ENCODE peak calls at places on chromosomes 6 and 20, in four cellular contexts. Y is WTC11, R is HepG2, B is K562. W is an unnamed sample.

GRCh38 chr6:108549741-108550140 is 11.0 kb upstream of the FOXO3 start:
- DNase-seq in B (no peak), Y (no peak), R (no peak), W (no peak)

GRCh38 chr6:84764332-84765049 is at the start of gene TBX18:
- DNase-seq in Y (peak; percentile 97), B (peak; percentile 95), R (peak; percentile 35), W (peak; percentile 85)

GRCh38 chr20:31573555-31574295 is 31.4 kb upstream of the ID1 start:
- DNase-seq in Y (no peak), B (no peak), R (peak; percentile 82), W (no peak)

GRCh38 chr6:132401120-132401940 is at the start of gene MOXD1:
- DNase-seq in B (peak; percentile 25), Y (peak; percentile 72), R (no peak), W (peak; percentile 65)

GRCh38 chr6:54846243-54846856 is at the start of gene FAM83B:
- DNase-seq in Y (peak; percentile 82), R (no peak), B (no peak), W (no peak)

GRCh38 chr6:79762370-79762769 is 131.2 kb downstream of the SH3BGRL2 start:
- DNase-seq in B (no peak), Y (no peak), R (no peak), W (no peak)

GRCh38 chr20:18094191-18094590 is 36.5 kb upstream of the OVOL2 start:
- DNase-seq in R (no peak), B (no peak), Y (no peak), W (no peak)

GRCh38 chr6:42095776-42096541 is 45.6 kb downstream of the TAF8 start:
- DNase-seq in Y (peak; percentile 42), B (no peak), R (peak; percentile 74), W (no peak)

GRCh38 chr20:58086763-58087566 is 141.5 kb downstream of the ANKRD60 start:
- DNase-seq in R (peak; percentile 51), B (peak; percentile 54), Y (peak; percentile 72), W (peak; percentile 76)

GRCh38 chr6:166106076-166106686 is 61.5 kb downstream of the TBXT start:
- DNase-seq in Y (peak; percentile 85), B (peak; percentile 56), R (peak; percentile 50), W (peak; percentile 62)

GRCh38 chr20:42549496-42549895 is 640.2 kb downstream of the PTPRT start:
- DNase-seq in Y (no peak), B (no peak), R (no peak), W (no peak)

GRCh38 chr6:116371384-116372209 is 850 bp downstream of the DSE start:
- DNase-seq in R (no peak), B (no peak), Y (peak; percentile 84), W (peak; percentile 83)

GRCh38 chr20:38242848-38243449 is 17.6 kb downstream of the KIAA1755 start:
- DNase-seq in B (peak; percentile 47), Y (peak; percentile 55), R (peak; percentile 31), W (peak; percentile 47)

GRCh38 chr6:90890681-90891337 is 303.9 kb upstream of the MAP3K7 start:
- DNase-seq in Y (no peak), B (no peak), R (no peak), W (no peak)

GRCh38 chr20:46622125-46622524 is 29.1 kb downstream of the SLC13A3 start:
- DNase-seq in B (no peak), R (no peak), Y (no peak), W (no peak)

GRCh38 chr6:7463785-7464184 is 74.2 kb downstream of the RIOK1 start:
- DNase-seq in Y (no peak), R (peak; percentile 81), B (no peak), W (no peak)

GRCh38 chr20:58071991-58072390 is 156.5 kb downstream of the ANKRD60 start:
- DNase-seq in R (no peak), Y (no peak), B (no peak), W (no peak)

GRCh38 chr20:63625771-63626423 is 1.0 kb downstream of the GMEB2 start:
- DNase-seq in R (peak; percentile 57), B (peak; percentile 42), Y (no peak), W (peak; percentile 67)

GRCh38 chr6:6972456-6972855 is 135.3 kb upstream of the RREB1 start:
- DNase-seq in R (no peak), Y (no peak), B (peak; percentile 73), W (no peak)

GRCh38 chr6:140001005-140001404 is 626.6 kb upstream of the CITED2 start:
- DNase-seq in B (no peak), R (no peak), Y (no peak), W (peak; percentile 55)

GRCh38 chr6:15017251-15017650 is 228.6 kb upstream of the JARID2 start:
- DNase-seq in R (no peak), B (peak; percentile 81), Y (peak; percentile 76), W (no peak)

GRCh38 chr6:155256122-155256795 is 7.6 kb upstream of the CLDN20 start:
- DNase-seq in Y (no peak), R (no peak), B (no peak), W (no peak)

GRCh38 chr6:48098923-48099322 is 12.1 kb downstream of the PTCHD4 start:
- DNase-seq in R (no peak), Y (no peak), B (no peak), W (no peak)

GRCh38 chr20:53999077-53999476 is 71.3 kb downstream of the BCAS1 start:
- DNase-seq in B (no peak), R (no peak), Y (no peak), W (no peak)

GRCh38 chr20:53883098-53883762 is 187.2 kb downstream of the BCAS1 start:
- DNase-seq in B (no peak), R (no peak), Y (no peak), W (no peak)

GRCh38 chr20:5657190-5657872 is 92.9 kb upstream of the SHLD1 start:
- DNase-seq in R (peak; percentile 70), B (no peak), Y (no peak), W (peak; percentile 38)

GRCh38 chr6:148142821-148143220 is 199.8 kb upstream of the SASH1 start:
- DNase-seq in B (no peak), R (no peak), Y (no peak), W (no peak)

GRCh38 chr6:37069639-37070038 is 64.2 kb downstream of the FGD2 start:
- DNase-seq in R (no peak), Y (no peak), B (no peak), W (no peak)

GRCh38 chr6:37077459-37078296 is 72.2 kb downstream of the FGD2 start:
- DNase-seq in B (no peak), Y (peak; percentile 72), R (no peak), W (peak; percentile 94)

GRCh38 chr6:37068523-37069270 is 63.2 kb downstream of the FGD2 start:
- DNase-seq in Y (no peak), B (no peak), R (no peak), W (no peak)

GRCh38 chr6:37074053-37074827 is 68.8 kb downstream of the FGD2 start:
- DNase-seq in Y (no peak), B (peak; percentile 30), R (no peak), W (no peak)

DNA sequence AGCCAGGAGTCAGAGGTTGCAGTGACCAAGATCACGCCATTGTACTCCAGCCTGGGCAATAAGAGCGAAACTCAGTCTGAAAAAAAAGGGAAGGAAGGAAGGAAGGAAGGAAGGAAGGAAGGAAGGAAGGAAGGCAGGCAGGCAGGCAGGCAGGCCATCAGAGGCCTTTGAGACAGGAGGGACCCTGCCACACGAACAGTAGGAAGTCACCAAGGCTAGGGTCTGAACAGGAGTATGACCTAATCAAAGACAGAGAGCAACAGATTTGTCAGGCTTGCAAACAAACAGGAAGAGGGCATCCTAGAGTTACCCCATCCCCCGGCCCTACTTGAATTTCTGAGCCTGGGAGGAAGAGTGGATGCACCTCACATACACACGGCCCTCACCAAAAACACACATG is 67.1 kb downstream of the FGD2 start:
- DNase-seq in Y (no peak), R (no peak), B (peak; percentile 24), W (no peak)
- TF ChIP-seq FOXJ3 in Y (no peak), R (no peak), B (no peak), W (no peak)

GRCh38 chr20:3164043-3164762 is 4.5 kb upstream of the FASTKD5 start:
- DNase-seq in B (no peak), R (no peak), Y (no peak), W (no peak)

GRCh38 chr20:3165473-3166337 is 6.0 kb upstream of the FASTKD5 start:
- DNase-seq in Y (no peak), R (no peak), B (no peak), W (no peak)

GRCh38 chr20:3166338-3166912 is 6.8 kb upstream of the FASTKD5 start:
- DNase-seq in R (no peak), B (no peak), Y (no peak), W (peak; percentile 26)

GRCh38 chr20:3163099-3164042 is 3.7 kb upstream of the FASTKD5 start:
- DNase-seq in Y (no peak), R (no peak), B (no peak), W (peak; percentile 20)

GRCh38 chr20:3164763-3165410 is 5.2 kb upstream of the FASTKD5 start:
- DNase-seq in R (no peak), Y (no peak), B (no peak), W (no peak)
- TF ChIP-seq FOXJ3 in R (no peak), Y (no peak), B (no peak), W (no peak)

GRCh38 chr20:61695741-61696140 is 369.9 kb downstream of the TAF4 start:
- DNase-seq in B (no peak), R (no peak), Y (no peak), W (no peak)

GRCh38 chr20:61696181-61696735 is 369.4 kb downstream of the TAF4 start:
- DNase-seq in R (no peak), B (no peak), Y (no peak), W (no peak)

GRCh38 chr20:61698598-61698960 is 367.1 kb downstream of the TAF4 start:
- DNase-seq in Y (no peak), R (no peak), B (no peak), W (no peak)

GRCh38 chr20:61699184-61700066 is 366.3 kb downstream of the TAF4 start:
- DNase-seq in Y (no peak), B (no peak), R (no peak), W (peak; percentile 52)

DNA sequence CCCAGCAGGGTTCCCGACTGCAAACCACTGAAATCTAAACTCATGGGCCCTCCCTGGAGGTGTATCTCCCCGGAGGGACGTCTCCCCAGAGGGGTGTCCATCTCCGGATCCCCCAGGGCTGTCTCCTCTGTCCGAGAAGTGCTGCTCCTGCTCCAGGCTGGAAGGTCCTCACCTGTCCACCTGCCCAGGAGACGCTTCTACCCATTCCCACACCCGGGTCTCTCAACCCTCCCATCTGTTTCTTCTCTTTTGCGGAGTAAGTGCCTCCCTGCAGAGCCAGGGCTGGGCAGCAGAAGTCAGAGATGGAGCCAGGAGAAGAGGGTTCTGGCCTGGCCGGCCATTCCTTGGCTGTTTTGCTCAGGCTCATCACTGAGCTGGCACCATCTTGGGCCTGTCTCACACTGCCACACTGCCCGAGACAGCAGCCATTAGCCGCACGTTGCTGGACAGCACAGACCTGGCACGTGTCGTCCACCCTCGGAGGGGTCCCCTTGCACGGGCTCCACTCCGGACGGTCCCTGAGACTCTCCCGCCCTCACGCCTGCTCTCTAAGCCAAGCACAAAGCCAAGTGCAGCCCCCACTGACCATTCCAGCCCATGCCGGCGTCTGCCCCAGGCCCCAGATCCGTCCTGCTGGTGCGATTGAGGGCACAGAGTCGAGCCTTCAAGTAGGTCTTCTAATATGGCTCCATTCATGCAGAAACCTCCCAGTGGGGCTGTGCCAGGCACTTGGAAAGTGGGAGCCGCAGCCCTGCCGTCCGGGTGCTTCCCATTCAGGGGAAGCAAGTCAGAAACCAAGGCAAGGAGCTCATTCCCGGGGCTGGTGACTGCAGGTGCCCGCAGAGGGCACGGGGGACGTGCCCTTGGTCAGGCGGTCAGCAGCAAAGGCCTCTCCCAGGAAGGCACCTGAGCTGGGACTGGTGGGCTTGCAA is 367.7 kb downstream of the TAF4 start:
- DNase-seq in R (no peak), B (no peak), Y (no peak), W (no peak)
- TF ChIP-seq FOXJ3 in R (no peak), B (no peak), Y (no peak), W (no peak)

GRCh38 chr6:67914419-67914818 is 720.7 kb upstream of the ADGRB3 start:
- DNase-seq in Y (no peak), B (no peak), R (no peak), W (no peak)
- TF ChIP-seq FOXJ3 in Y (no peak), B (no peak), R (no peak), W (no peak)